ENCODE peak calls at places on chromosomes 1 and 21, in eight cellular contexts. One of them, this sample, is unnamed.

GRCh38 chr1:40919475-40920011 is 57.4 kb upstream of the CITED4 start:
- DNase-seq in stimulated activated CD4-positive, alpha-beta T cell treated with anti-CD3 and anti-CD28 coated beads, Interleukin-12 subunit alpha, Interleukin-12 subunit beta, amount 100 ng/mL, for 48 hours: no peak
- DNase-seq in GM12891: no peak
- DNase-seq in Calu3: peak; percentile 95
- DNase-seq in Right ventricle myocardium superior: no peak
- DNase-seq in NCI-H187: no peak
- DNase-seq in GM12892: no peak
- DNase-seq in ELR: no peak
- DNase-seq in this sample: no peak

GRCh38 chr1:16254263-16254948 is 17.4 kb upstream of the CPLANE2 start:
- DNase-seq in stimulated activated CD4-positive, alpha-beta T cell treated with anti-CD3 and anti-CD28 coated beads, Interleukin-12 subunit alpha, Interleukin-12 subunit beta, amount 100 ng/mL, for 48 hours: no peak
- DNase-seq in Calu3: no peak
- DNase-seq in NCI-H187: no peak
- DNase-seq in ELR: peak; percentile 74
- DNase-seq in GM12892: no peak
- DNase-seq in GM12891: no peak
- DNase-seq in Right ventricle myocardium superior: no peak
- DNase-seq in this sample: no peak

GRCh38 chr1:205211839-205212241 is 338 bp upstream of the DSTYK start:
- DNase-seq in Right ventricle myocardium superior: no peak
- DNase-seq in Calu3: no peak
- DNase-seq in ELR: no peak
- DNase-seq in NCI-H187: no peak
- DNase-seq in GM12891: no peak
- DNase-seq in GM12892: no peak
- DNase-seq in stimulated activated CD4-positive, alpha-beta T cell treated with anti-CD3 and anti-CD28 coated beads, Interleukin-12 subunit alpha, Interleukin-12 subunit beta, amount 100 ng/mL, for 48 hours: no peak
- DNase-seq in this sample: no peak

GRCh38 chr1:31675161-31675560 is 28.7 kb downstream of the COL16A1 start:
- DNase-seq in Calu3: no peak
- DNase-seq in ELR: no peak
- DNase-seq in GM12891: no peak
- DNase-seq in NCI-H187: no peak
- DNase-seq in stimulated activated CD4-positive, alpha-beta T cell treated with anti-CD3 and anti-CD28 coated beads, Interleukin-12 subunit alpha, Interleukin-12 subunit beta, amount 100 ng/mL, for 48 hours: no peak
- DNase-seq in Right ventricle myocardium superior: no peak
- DNase-seq in GM12892: no peak
- DNase-seq in this sample: no peak

GRCh38 chr1:211596418-211597181 is 17.6 kb upstream of the SLC30A1 start:
- DNase-seq in NCI-H187: no peak
- DNase-seq in ELR: no peak
- DNase-seq in Calu3: no peak
- DNase-seq in GM12891: no peak
- DNase-seq in stimulated activated CD4-positive, alpha-beta T cell treated with anti-CD3 and anti-CD28 coated beads, Interleukin-12 subunit alpha, Interleukin-12 subunit beta, amount 100 ng/mL, for 48 hours: no peak
- DNase-seq in GM12892: no peak
- DNase-seq in Right ventricle myocardium superior: no peak
- DNase-seq in this sample: no peak

GRCh38 chr1:183303901-183304300 is 114.3 kb downstream of the NMNAT2 start:
- DNase-seq in Calu3: no peak
- DNase-seq in Right ventricle myocardium superior: no peak
- DNase-seq in ELR: peak; percentile 70
- DNase-seq in NCI-H187: no peak
- DNase-seq in stimulated activated CD4-positive, alpha-beta T cell treated with anti-CD3 and anti-CD28 coated beads, Interleukin-12 subunit alpha, Interleukin-12 subunit beta, amount 100 ng/mL, for 48 hours: no peak
- DNase-seq in GM12891: no peak
- DNase-seq in GM12892: no peak
- DNase-seq in this sample: no peak

GRCh38 chr1:5597991-5598823 is 394.0 kb downstream of the NPHP4 start:
- DNase-seq in stimulated activated CD4-positive, alpha-beta T cell treated with anti-CD3 and anti-CD28 coated beads, Interleukin-12 subunit alpha, Interleukin-12 subunit beta, amount 100 ng/mL, for 48 hours: no peak
- DNase-seq in Right ventricle myocardium superior: no peak
- DNase-seq in GM12891: no peak
- DNase-seq in GM12892: no peak
- DNase-seq in ELR: no peak
- DNase-seq in NCI-H187: no peak
- DNase-seq in Calu3: no peak
- DNase-seq in this sample: no peak

GRCh38 chr1:193060938-193061337 is 1.5 kb downstream of the RO60 start:
- DNase-seq in stimulated activated CD4-positive, alpha-beta T cell treated with anti-CD3 and anti-CD28 coated beads, Interleukin-12 subunit alpha, Interleukin-12 subunit beta, amount 100 ng/mL, for 48 hours: no peak
- DNase-seq in GM12891: no peak
- DNase-seq in Calu3: no peak
- DNase-seq in Right ventricle myocardium superior: no peak
- DNase-seq in ELR: peak; percentile 45
- DNase-seq in NCI-H187: no peak
- DNase-seq in GM12892: no peak
- DNase-seq in this sample: no peak

GRCh38 chr21:39484711-39485264 is 33.0 kb downstream of the SH3BGR start:
- DNase-seq in GM12892: no peak
- DNase-seq in stimulated activated CD4-positive, alpha-beta T cell treated with anti-CD3 and anti-CD28 coated beads, Interleukin-12 subunit alpha, Interleukin-12 subunit beta, amount 100 ng/mL, for 48 hours: no peak
- DNase-seq in GM12891: no peak
- DNase-seq in ELR: no peak
- DNase-seq in Calu3: no peak
- DNase-seq in Right ventricle myocardium superior: no peak
- DNase-seq in NCI-H187: no peak
- DNase-seq in this sample: no peak

GRCh38 chr1:79193211-79194079 is 186.9 kb upstream of the ADGRL4 start:
- DNase-seq in NCI-H187: no peak
- DNase-seq in ELR: peak; percentile 64
- DNase-seq in GM12892: no peak
- DNase-seq in GM12891: no peak
- DNase-seq in Right ventricle myocardium superior: no peak
- DNase-seq in Calu3: peak; percentile 28
- DNase-seq in stimulated activated CD4-positive, alpha-beta T cell treated with anti-CD3 and anti-CD28 coated beads, Interleukin-12 subunit alpha, Interleukin-12 subunit beta, amount 100 ng/mL, for 48 hours: no peak
- DNase-seq in this sample: no peak

GRCh38 chr1:53643061-53643880 is 95.7 kb downstream of the GLIS1 start:
- DNase-seq in Calu3: no peak
- DNase-seq in GM12891: no peak
- DNase-seq in Right ventricle myocardium superior: no peak
- DNase-seq in ELR: no peak
- DNase-seq in NCI-H187: no peak
- DNase-seq in stimulated activated CD4-positive, alpha-beta T cell treated with anti-CD3 and anti-CD28 coated beads, Interleukin-12 subunit alpha, Interleukin-12 subunit beta, amount 100 ng/mL, for 48 hours: no peak
- DNase-seq in GM12892: no peak
- DNase-seq in this sample: no peak

GRCh38 chr1:167905182-167905581 is 8.8 kb downstream of the ADCY10 start:
- DNase-seq in GM12892: no peak
- DNase-seq in Right ventricle myocardium superior: no peak
- DNase-seq in GM12891: no peak
- DNase-seq in stimulated activated CD4-positive, alpha-beta T cell treated with anti-CD3 and anti-CD28 coated beads, Interleukin-12 subunit alpha, Interleukin-12 subunit beta, amount 100 ng/mL, for 48 hours: no peak
- DNase-seq in Calu3: no peak
- DNase-seq in ELR: peak; percentile 8
- DNase-seq in NCI-H187: no peak
- DNase-seq in this sample: no peak

GRCh38 chr1:46196609-46197008 is 1.6 kb downstream of the POMGNT1 start:
- DNase-seq in NCI-H187: no peak
- DNase-seq in ELR: no peak
- DNase-seq in GM12891: no peak
- DNase-seq in stimulated activated CD4-positive, alpha-beta T cell treated with anti-CD3 and anti-CD28 coated beads, Interleukin-12 subunit alpha, Interleukin-12 subunit beta, amount 100 ng/mL, for 48 hours: no peak
- DNase-seq in Calu3: no peak
- DNase-seq in Right ventricle myocardium superior: no peak
- DNase-seq in GM12892: no peak
- DNase-seq in this sample: no peak

GRCh38 chr1:177425241-177425640 is 254.5 kb downstream of the BRINP2 start:
- DNase-seq in NCI-H187: no peak
- DNase-seq in GM12891: no peak
- DNase-seq in stimulated activated CD4-positive, alpha-beta T cell treated with anti-CD3 and anti-CD28 coated beads, Interleukin-12 subunit alpha, Interleukin-12 subunit beta, amount 100 ng/mL, for 48 hours: no peak
- DNase-seq in ELR: no peak
- DNase-seq in Right ventricle myocardium superior: no peak
- DNase-seq in GM12892: no peak
- DNase-seq in Calu3: no peak
- DNase-seq in this sample: no peak

GRCh38 chr1:39333296-39333695 is 128.8 kb downstream of the MACF1 start:
- DNase-seq in GM12892: no peak
- DNase-seq in Calu3: no peak
- DNase-seq in Right ventricle myocardium superior: no peak
- DNase-seq in GM12891: no peak
- DNase-seq in NCI-H187: no peak
- DNase-seq in stimulated activated CD4-positive, alpha-beta T cell treated with anti-CD3 and anti-CD28 coated beads, Interleukin-12 subunit alpha, Interleukin-12 subunit beta, amount 100 ng/mL, for 48 hours: no peak
- DNase-seq in ELR: no peak
- DNase-seq in this sample: no peak

GRCh38 chr1:78649628-78650027 is at the start of gene IFI44:
- DNase-seq in Calu3: peak; percentile 80
- DNase-seq in stimulated activated CD4-positive, alpha-beta T cell treated with anti-CD3 and anti-CD28 coated beads, Interleukin-12 subunit alpha, Interleukin-12 subunit beta, amount 100 ng/mL, for 48 hours: peak; percentile 54
- DNase-seq in GM12891: peak; percentile 12
- DNase-seq in GM12892: peak; percentile 5
- DNase-seq in ELR: peak; percentile 95
- DNase-seq in NCI-H187: no peak
- DNase-seq in Right ventricle myocardium superior: peak; percentile 90
- DNase-seq in this sample: no peak

GRCh38 chr1:1199961-1200875 is 6.2 kb downstream of the TNFRSF18 start:
- DNase-seq in NCI-H187: no peak
- DNase-seq in ELR: no peak
- DNase-seq in Calu3: no peak
- DNase-seq in Right ventricle myocardium superior: no peak
- DNase-seq in GM12892: no peak
- DNase-seq in GM12891: no peak
- DNase-seq in stimulated activated CD4-positive, alpha-beta T cell treated with anti-CD3 and anti-CD28 coated beads, Interleukin-12 subunit alpha, Interleukin-12 subunit beta, amount 100 ng/mL, for 48 hours: no peak
- DNase-seq in this sample: no peak

GRCh38 chr1:43443197-43443946 is 10.4 kb downstream of the HYI start:
- DNase-seq in ELR: no peak
- DNase-seq in Right ventricle myocardium superior: no peak
- DNase-seq in NCI-H187: no peak
- DNase-seq in GM12892: no peak
- DNase-seq in stimulated activated CD4-positive, alpha-beta T cell treated with anti-CD3 and anti-CD28 coated beads, Interleukin-12 subunit alpha, Interleukin-12 subunit beta, amount 100 ng/mL, for 48 hours: no peak
- DNase-seq in GM12891: no peak
- DNase-seq in Calu3: no peak
- DNase-seq in this sample: no peak

GRCh38 chr1:64948905-64949833 is 17.2 kb downstream of the JAK1 start:
- DNase-seq in Calu3: peak; percentile 64
- DNase-seq in stimulated activated CD4-positive, alpha-beta T cell treated with anti-CD3 and anti-CD28 coated beads, Interleukin-12 subunit alpha, Interleukin-12 subunit beta, amount 100 ng/mL, for 48 hours: no peak
- DNase-seq in NCI-H187: no peak
- DNase-seq in Right ventricle myocardium superior: no peak
- DNase-seq in GM12892: no peak
- DNase-seq in GM12891: no peak
- DNase-seq in ELR: peak; percentile 32
- DNase-seq in this sample: no peak

GRCh38 chr1:195773958-195774357 is 834.3 kb downstream of the KCNT2 start:
- DNase-seq in Right ventricle myocardium superior: no peak
- DNase-seq in GM12891: no peak
- DNase-seq in Calu3: no peak
- DNase-seq in ELR: no peak
- DNase-seq in GM12892: no peak
- DNase-seq in NCI-H187: no peak
- DNase-seq in stimulated activated CD4-positive, alpha-beta T cell treated with anti-CD3 and anti-CD28 coated beads, Interleukin-12 subunit alpha, Interleukin-12 subunit beta, amount 100 ng/mL, for 48 hours: no peak
- DNase-seq in this sample: no peak

GRCh38 chr1:162398999-162399580 is 12.8 kb downstream of the SH2D1B start:
- DNase-seq in NCI-H187: no peak
- DNase-seq in stimulated activated CD4-positive, alpha-beta T cell treated with anti-CD3 and anti-CD28 coated beads, Interleukin-12 subunit alpha, Interleukin-12 subunit beta, amount 100 ng/mL, for 48 hours: no peak
- DNase-seq in Right ventricle myocardium superior: no peak
- DNase-seq in GM12891: no peak
- DNase-seq in Calu3: no peak
- DNase-seq in ELR: no peak
- DNase-seq in GM12892: no peak
- DNase-seq in this sample: no peak

GRCh38 chr1:64077281-64077940 is 126.0 kb upstream of the UBE2U start:
- DNase-seq in GM12892: no peak
- DNase-seq in Calu3: no peak
- DNase-seq in Right ventricle myocardium superior: no peak
- DNase-seq in NCI-H187: no peak
- DNase-seq in stimulated activated CD4-positive, alpha-beta T cell treated with anti-CD3 and anti-CD28 coated beads, Interleukin-12 subunit alpha, Interleukin-12 subunit beta, amount 100 ng/mL, for 48 hours: no peak
- DNase-seq in ELR: no peak
- DNase-seq in GM12891: no peak
- DNase-seq in this sample: no peak

GRCh38 chr1:168104535-168104934 is 32.2 kb downstream of the GPR161 start:
- DNase-seq in GM12892: no peak
- DNase-seq in NCI-H187: no peak
- DNase-seq in Right ventricle myocardium superior: no peak
- DNase-seq in ELR: no peak
- DNase-seq in GM12891: no peak
- DNase-seq in stimulated activated CD4-positive, alpha-beta T cell treated with anti-CD3 and anti-CD28 coated beads, Interleukin-12 subunit alpha, Interleukin-12 subunit beta, amount 100 ng/mL, for 48 hours: no peak
- DNase-seq in Calu3: no peak
- DNase-seq in this sample: no peak

This sample was measured in NCI-H1048.